ENCODE peak calls at places on chromosomes 5 and 9, in six cellular contexts. One of them, this sample, is unnamed.

GRCh38 chr9:79277916-79278447 is 293.8 kb upstream of the TLE4 start:
- DNase-seq in heart left ventricle: no peak
- DNase-seq in testis: no peak
- DNase-seq in dorsolateral prefrontal cortex: no peak
- DNase-seq in neural progenitor cell: no peak
- DNase-seq in K562: no peak
- DNase-seq in this sample: no peak

GRCh38 chr9:110156902-110157301 is 51.1 kb downstream of the C9orf152 start:
- DNase-seq in neural progenitor cell: no peak
- DNase-seq in dorsolateral prefrontal cortex: no peak
- DNase-seq in testis: no peak
- DNase-seq in heart left ventricle: no peak
- DNase-seq in K562: no peak
- DNase-seq in this sample: no peak

GRCh38 chr5:3417376-3417943 is 178.2 kb upstream of the IRX1 start:
- DNase-seq in dorsolateral prefrontal cortex: no peak
- DNase-seq in heart left ventricle: no peak
- DNase-seq in K562: no peak
- DNase-seq in testis: no peak
- DNase-seq in neural progenitor cell: peak; percentile 19
- DNase-seq in this sample: no peak

GRCh38 chr9:6930827-6931226 is 173.1 kb downstream of the KDM4C start:
- DNase-seq in heart left ventricle: no peak
- DNase-seq in neural progenitor cell: no peak
- DNase-seq in testis: no peak
- DNase-seq in dorsolateral prefrontal cortex: no peak
- DNase-seq in K562: no peak
- DNase-seq in this sample: no peak

GRCh38 chr9:116377179-116377790 is 223.7 kb downstream of the PAPPA start:
- DNase-seq in K562: no peak
- DNase-seq in testis: no peak
- DNase-seq in neural progenitor cell: no peak
- DNase-seq in dorsolateral prefrontal cortex: no peak
- DNase-seq in heart left ventricle: no peak
- DNase-seq in this sample: peak; percentile 81

GRCh38 chr5:173011602-173012001 is 28.0 kb downstream of the ATP6V0E1 start:
- DNase-seq in testis: no peak
- DNase-seq in heart left ventricle: no peak
- DNase-seq in dorsolateral prefrontal cortex: no peak
- DNase-seq in neural progenitor cell: no peak
- DNase-seq in K562: no peak
- DNase-seq in this sample: no peak

GRCh38 chr9:21904776-21905175 is 89.4 kb downstream of the CDKN2A start:
- DNase-seq in K562: no peak
- DNase-seq in heart left ventricle: no peak
- DNase-seq in dorsolateral prefrontal cortex: no peak
- DNase-seq in neural progenitor cell: peak; percentile 11
- DNase-seq in testis: no peak
- DNase-seq in this sample: no peak

GRCh38 chr5:6370580-6370979 is 7.8 kb downstream of the MED10 start:
- DNase-seq in K562: no peak
- DNase-seq in testis: peak; percentile 9
- DNase-seq in neural progenitor cell: no peak
- DNase-seq in dorsolateral prefrontal cortex: no peak
- DNase-seq in heart left ventricle: no peak
- DNase-seq in this sample: no peak

GRCh38 chr5:160183075-160183474 is 46.2 kb upstream of the FABP6 start:
- DNase-seq in testis: no peak
- DNase-seq in K562: no peak
- DNase-seq in neural progenitor cell: no peak
- DNase-seq in dorsolateral prefrontal cortex: no peak
- DNase-seq in heart left ventricle: no peak
- DNase-seq in this sample: no peak

GRCh38 chr9:109242751-109243150 is 75.7 kb upstream of the FRRS1L start:
- DNase-seq in dorsolateral prefrontal cortex: no peak
- DNase-seq in heart left ventricle: no peak
- DNase-seq in neural progenitor cell: no peak
- DNase-seq in testis: no peak
- DNase-seq in K562: no peak
- DNase-seq in this sample: no peak

GRCh38 chr9:110429453-110429852 is 91.8 kb upstream of the TXNDC8 start:
- DNase-seq in testis: no peak
- DNase-seq in dorsolateral prefrontal cortex: no peak
- DNase-seq in heart left ventricle: no peak
- DNase-seq in neural progenitor cell: no peak
- DNase-seq in K562: no peak
- DNase-seq in this sample: no peak

GRCh38 chr5:150315245-150315644 is 12.5 kb upstream of the ARSI start:
- DNase-seq in dorsolateral prefrontal cortex: no peak
- DNase-seq in heart left ventricle: no peak
- DNase-seq in neural progenitor cell: no peak
- DNase-seq in testis: no peak
- DNase-seq in K562: no peak
- DNase-seq in this sample: no peak

GRCh38 chr9:38224941-38225340 is 155.9 kb upstream of the SHB start:
- DNase-seq in dorsolateral prefrontal cortex: no peak
- DNase-seq in testis: no peak
- DNase-seq in K562: no peak
- DNase-seq in heart left ventricle: no peak
- DNase-seq in neural progenitor cell: no peak
- DNase-seq in this sample: no peak

GRCh38 chr5:33725846-33726245 is 165.9 kb downstream of the ADAMTS12 start:
- DNase-seq in neural progenitor cell: no peak
- DNase-seq in heart left ventricle: no peak
- DNase-seq in testis: no peak
- DNase-seq in K562: no peak
- DNase-seq in dorsolateral prefrontal cortex: no peak
- DNase-seq in this sample: no peak

GRCh38 chr9:95091574-95091970 is 225.9 kb downstream of the FANCC start:
- DNase-seq in neural progenitor cell: no peak
- DNase-seq in testis: no peak
- DNase-seq in dorsolateral prefrontal cortex: no peak
- DNase-seq in heart left ventricle: no peak
- DNase-seq in K562: no peak
- DNase-seq in this sample: peak; percentile 74

GRCh38 chr5:67077296-67077695 is 119.3 kb downstream of the CD180 start:
- DNase-seq in neural progenitor cell: no peak
- DNase-seq in heart left ventricle: no peak
- DNase-seq in testis: no peak
- DNase-seq in K562: no peak
- DNase-seq in dorsolateral prefrontal cortex: no peak
- DNase-seq in this sample: no peak

GRCh38 chr9:95017661-95018060 is 291.2 kb downstream of the AOPEP start:
- DNase-seq in testis: no peak
- DNase-seq in K562: no peak
- DNase-seq in dorsolateral prefrontal cortex: no peak
- DNase-seq in heart left ventricle: no peak
- DNase-seq in neural progenitor cell: no peak
- DNase-seq in this sample: no peak

GRCh38 chr5:177357459-177358332 is at the start of gene RGS14:
- DNase-seq in neural progenitor cell: no peak
- DNase-seq in K562: no peak
- DNase-seq in heart left ventricle: no peak
- DNase-seq in dorsolateral prefrontal cortex: no peak
- DNase-seq in testis: no peak
- DNase-seq in this sample: no peak

GRCh38 chr5:1542755-1543154 is 19.0 kb upstream of the LPCAT1 start:
- DNase-seq in heart left ventricle: peak; percentile 74
- DNase-seq in neural progenitor cell: no peak
- DNase-seq in K562: no peak
- DNase-seq in testis: peak; percentile 14
- DNase-seq in dorsolateral prefrontal cortex: no peak
- DNase-seq in this sample: peak; percentile 85

GRCh38 chr9:134326754-134327526 is 685 bp downstream of the RXRA start:
- DNase-seq in dorsolateral prefrontal cortex: no peak
- DNase-seq in K562: peak; percentile 61
- DNase-seq in heart left ventricle: peak; percentile 42
- DNase-seq in neural progenitor cell: peak; percentile 67
- DNase-seq in testis: no peak
- DNase-seq in this sample: no peak

GRCh38 chr9:123216387-123216786 is 52.0 kb downstream of the STRBP start:
- DNase-seq in dorsolateral prefrontal cortex: no peak
- DNase-seq in testis: no peak
- DNase-seq in neural progenitor cell: no peak
- DNase-seq in heart left ventricle: no peak
- DNase-seq in K562: no peak
- DNase-seq in this sample: no peak

GRCh38 chr5:58150936-58151335 is 308.9 kb downstream of the PLK2 start:
- DNase-seq in testis: no peak
- DNase-seq in heart left ventricle: no peak
- DNase-seq in neural progenitor cell: no peak
- DNase-seq in K562: no peak
- DNase-seq in dorsolateral prefrontal cortex: no peak
- DNase-seq in this sample: no peak

GRCh38 chr5:58151414-58151813 is 308.5 kb downstream of the PLK2 start:
- DNase-seq in testis: no peak
- DNase-seq in dorsolateral prefrontal cortex: no peak
- DNase-seq in K562: no peak
- DNase-seq in heart left ventricle: no peak
- DNase-seq in neural progenitor cell: no peak
- DNase-seq in this sample: no peak

GRCh38 chr5:58148366-58148765 is 311.5 kb downstream of the PLK2 start:
- DNase-seq in heart left ventricle: no peak
- DNase-seq in K562: no peak
- DNase-seq in dorsolateral prefrontal cortex: no peak
- DNase-seq in neural progenitor cell: no peak
- DNase-seq in testis: no peak
- DNase-seq in this sample: no peak

GRCh38 chr5:58149345-58149744 is 310.5 kb downstream of the PLK2 start:
- DNase-seq in testis: no peak
- DNase-seq in K562: no peak
- DNase-seq in heart left ventricle: no peak
- DNase-seq in dorsolateral prefrontal cortex: no peak
- DNase-seq in neural progenitor cell: no peak
- DNase-seq in this sample: peak; percentile 6

DNA sequence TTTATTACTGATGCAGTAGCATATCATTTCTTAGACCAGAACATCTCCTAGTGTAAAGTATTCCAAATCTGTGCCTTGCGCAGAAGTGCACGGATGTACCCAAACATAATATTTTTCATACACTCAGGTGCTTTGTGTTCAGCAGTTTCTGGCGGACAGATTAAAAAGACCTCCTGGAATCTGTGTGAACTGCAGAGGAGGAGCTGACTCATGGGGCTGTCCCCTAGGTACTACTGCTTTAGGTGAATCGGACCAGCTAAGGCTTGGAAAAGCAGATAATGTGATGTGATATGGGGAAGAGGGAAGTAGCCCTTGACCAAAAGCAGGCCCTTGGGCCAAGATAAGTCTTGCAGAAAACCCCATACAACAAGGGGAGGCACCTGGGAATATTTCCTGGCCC is 310.1 kb downstream of the PLK2 start:
- DNase-seq in testis: no peak
- DNase-seq in heart left ventricle: no peak
- DNase-seq in neural progenitor cell: no peak
- DNase-seq in K562: no peak
- DNase-seq in dorsolateral prefrontal cortex: no peak
- DNase-seq in this sample: no peak
- TF ChIP-seq CTCF in testis: no peak
- TF ChIP-seq CTCF in heart left ventricle: no peak
- TF ChIP-seq CTCF in neural progenitor cell: no peak
- TF ChIP-seq CTCF in K562: no peak
- TF ChIP-seq CTCF in dorsolateral prefrontal cortex: no peak
- TF ChIP-seq CTCF in this sample: no peak

GRCh38 chr5:100901851-100902341 is 1.2 kb downstream of the ST8SIA4 start:
- DNase-seq in heart left ventricle: peak; percentile 60
- DNase-seq in testis: no peak
- DNase-seq in dorsolateral prefrontal cortex: no peak
- DNase-seq in neural progenitor cell: peak; percentile 8
- DNase-seq in K562: no peak
- DNase-seq in this sample: no peak
- H3K4me3 ChIP-seq in heart left ventricle: peak overlapping the region; percentile 70
- H3K4me3 ChIP-seq in testis: peak overlapping the region; percentile 41
- H3K4me3 ChIP-seq in dorsolateral prefrontal cortex: peak overlapping the region; percentile 58
- H3K4me3 ChIP-seq in neural progenitor cell: peak overlapping the region; percentile 63
- H3K4me3 ChIP-seq in K562: peak overlapping the region; percentile 34
- H3K4me3 ChIP-seq in this sample: peak overlapping the region; percentile 63

GRCh38 chr5:111679611-111680010 is 77.4 kb downstream of the NREP start:
- DNase-seq in neural progenitor cell: no peak
- DNase-seq in testis: no peak
- DNase-seq in K562: no peak
- DNase-seq in dorsolateral prefrontal cortex: no peak
- DNase-seq in heart left ventricle: no peak
- DNase-seq in this sample: no peak

GRCh38 chr5:111681791-111682190 is 75.2 kb downstream of the NREP start:
- DNase-seq in K562: no peak
- DNase-seq in neural progenitor cell: no peak
- DNase-seq in testis: no peak
- DNase-seq in dorsolateral prefrontal cortex: no peak
- DNase-seq in heart left ventricle: no peak
- DNase-seq in this sample: no peak

GRCh38 chr5:111681414-111681790 is 75.6 kb downstream of the NREP start:
- DNase-seq in K562: no peak
- DNase-seq in dorsolateral prefrontal cortex: no peak
- DNase-seq in neural progenitor cell: no peak
- DNase-seq in heart left ventricle: no peak
- DNase-seq in testis: no peak
- DNase-seq in this sample: no peak

GRCh38 chr5:111676926-111677415 is 80.0 kb downstream of the NREP start:
- DNase-seq in testis: no peak
- DNase-seq in neural progenitor cell: no peak
- DNase-seq in K562: no peak
- DNase-seq in heart left ventricle: no peak
- DNase-seq in dorsolateral prefrontal cortex: no peak
- DNase-seq in this sample: no peak

GRCh38 chr5:111680737-111681413 is 76.1 kb downstream of the NREP start:
- DNase-seq in testis: peak; percentile 62
- DNase-seq in heart left ventricle: peak; percentile 64
- DNase-seq in K562: no peak
- DNase-seq in dorsolateral prefrontal cortex: no peak
- DNase-seq in neural progenitor cell: no peak
- DNase-seq in this sample: peak; percentile 91
- TF ChIP-seq CTCF in testis: no peak
- TF ChIP-seq CTCF in heart left ventricle: no peak
- TF ChIP-seq CTCF in K562: no peak
- TF ChIP-seq CTCF in dorsolateral prefrontal cortex: no peak
- TF ChIP-seq CTCF in neural progenitor cell: no peak
- TF ChIP-seq CTCF in this sample: no peak

DNA sequence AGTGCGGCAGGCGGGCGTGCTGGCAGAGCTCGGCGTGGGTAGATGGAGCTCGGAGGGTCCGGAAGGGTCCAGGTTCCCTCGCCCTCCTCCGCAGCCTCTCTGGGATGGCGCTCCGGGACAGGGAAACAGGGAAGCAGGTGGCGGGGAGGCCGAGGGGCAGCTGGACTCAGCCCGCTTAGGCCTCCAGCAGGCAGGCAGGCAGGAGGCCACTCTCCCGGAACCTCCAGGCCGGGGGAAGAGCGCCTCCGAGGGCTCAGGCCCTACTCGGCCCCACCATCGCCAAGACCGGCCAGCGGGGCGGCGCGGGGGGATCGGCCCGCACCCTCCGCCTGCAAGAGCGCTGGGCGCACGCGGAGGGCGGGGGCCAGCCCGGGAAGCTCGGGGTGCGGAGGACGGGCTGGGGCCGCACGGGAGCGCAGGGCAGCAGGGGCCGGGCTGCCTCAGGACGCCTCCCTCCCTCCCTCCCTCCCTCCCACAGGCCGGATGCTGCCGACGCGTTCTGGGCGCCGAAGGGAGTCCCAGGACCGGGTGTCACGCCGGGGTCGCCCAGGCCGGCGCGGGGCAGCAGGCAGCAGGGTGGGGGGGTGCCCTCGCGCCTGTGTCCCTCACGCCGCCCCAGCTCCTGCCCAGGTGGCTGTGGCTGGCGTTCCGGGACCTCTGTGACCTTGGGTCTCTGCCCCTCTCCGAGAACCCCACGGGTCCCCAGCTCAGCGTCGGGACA is 977 bp downstream of the MGAT4B start:
- DNase-seq in neural progenitor cell: peak; percentile 61
- DNase-seq in heart left ventricle: peak; percentile 49
- DNase-seq in K562: peak; percentile 79
- DNase-seq in dorsolateral prefrontal cortex: peak; percentile 63
- DNase-seq in testis: peak; percentile 44
- DNase-seq in this sample: no peak
- H3K4me3 ChIP-seq in neural progenitor cell: peak overlapping the region; percentile 96
- H3K4me3 ChIP-seq in heart left ventricle: peak overlapping the region; percentile 99
- H3K4me3 ChIP-seq in K562: peak overlapping the region; percentile 76
- H3K4me3 ChIP-seq in dorsolateral prefrontal cortex: peak overlapping the region; percentile 95
- H3K4me3 ChIP-seq in testis: peak overlapping the region; percentile 86
- H3K4me3 ChIP-seq in this sample: peak overlapping the region; percentile 73